ENCODE peak calls at places on chromosome 10, in seven cellular contexts. One of them, this sample, is unnamed.

GRCh38 chr10:30553625-30554442 is 75.7 kb downstream of the LYZL2 start:
- DNase-seq in AG04450: no peak
- DNase-seq in OCI-LY7: no peak
- DNase-seq in SK-N-SH: no peak
- DNase-seq in fibroblast of pulmonary artery: peak
- DNase-seq in AG09309: no peak
- DNase-seq in transverse colon: peak
- DNase-seq in this sample: no peak

GRCh38 chr10:9807848-9808247 is 1209.8 kb upstream of the CELF2 start:
- DNase-seq in AG04450: no peak
- DNase-seq in OCI-LY7: no peak
- DNase-seq in SK-N-SH: no peak
- DNase-seq in fibroblast of pulmonary artery: no peak
- DNase-seq in AG09309: no peak
- DNase-seq in transverse colon: no peak
- DNase-seq in this sample: no peak

GRCh38 chr10:22505923-22506685 is 160.8 kb downstream of the SPAG6 start:
- DNase-seq in AG04450: no peak
- DNase-seq in OCI-LY7: no peak
- DNase-seq in SK-N-SH: no peak
- DNase-seq in fibroblast of pulmonary artery: no peak
- DNase-seq in AG09309: peak
- DNase-seq in transverse colon: peak
- DNase-seq in this sample: no peak

GRCh38 chr10:23314835-23315239 is 29.8 kb downstream of the C10orf67 start:
- DNase-seq in AG04450: peak
- DNase-seq in OCI-LY7: peak
- DNase-seq in SK-N-SH: peak
- DNase-seq in fibroblast of pulmonary artery: peak
- DNase-seq in AG09309: peak
- DNase-seq in transverse colon: peak
- DNase-seq in this sample: no peak

GRCh38 chr10:86655596-86655995 is 1.2 kb downstream of the OPN4 start:
- DNase-seq in AG04450: no peak
- DNase-seq in OCI-LY7: no peak
- DNase-seq in SK-N-SH: peak
- DNase-seq in fibroblast of pulmonary artery: no peak
- DNase-seq in AG09309: no peak
- DNase-seq in transverse colon: peak
- DNase-seq in this sample: no peak

GRCh38 chr10:12638103-12638502 is 288.8 kb downstream of the CAMK1D start:
- DNase-seq in AG04450: peak
- DNase-seq in OCI-LY7: no peak
- DNase-seq in SK-N-SH: peak
- DNase-seq in fibroblast of pulmonary artery: no peak
- DNase-seq in AG09309: no peak
- DNase-seq in transverse colon: peak
- DNase-seq in this sample: no peak

GRCh38 chr10:124827474-124827873 is 25.9 kb downstream of the ABRAXAS2 start:
- DNase-seq in AG04450: no peak
- DNase-seq in OCI-LY7: peak
- DNase-seq in SK-N-SH: peak
- DNase-seq in fibroblast of pulmonary artery: peak
- DNase-seq in AG09309: peak
- DNase-seq in transverse colon: no peak
- DNase-seq in this sample: no peak

GRCh38 chr10:22690614-22691431 is 23.6 kb downstream of the PIP4K2A start:
- DNase-seq in AG04450: no peak
- DNase-seq in OCI-LY7: no peak
- DNase-seq in SK-N-SH: no peak
- DNase-seq in fibroblast of pulmonary artery: peak
- DNase-seq in AG09309: no peak
- DNase-seq in transverse colon: no peak
- DNase-seq in this sample: no peak

GRCh38 chr10:27360581-27361172 is 120.1 kb upstream of the ACBD5 start:
- DNase-seq in AG04450: peak
- DNase-seq in OCI-LY7: peak
- DNase-seq in SK-N-SH: peak
- DNase-seq in fibroblast of pulmonary artery: peak
- DNase-seq in AG09309: no peak
- DNase-seq in transverse colon: peak
- DNase-seq in this sample: peak

GRCh38 chr10:51147644-51148399 is 73.5 kb downstream of the PRKG1 start:
- DNase-seq in AG04450: no peak
- DNase-seq in OCI-LY7: no peak
- DNase-seq in SK-N-SH: no peak
- DNase-seq in fibroblast of pulmonary artery: no peak
- DNase-seq in AG09309: no peak
- DNase-seq in transverse colon: no peak
- DNase-seq in this sample: no peak

GRCh38 chr10:26441491-26442214 is 3.5 kb downstream of the APBB1IP start:
- DNase-seq in AG04450: no peak
- DNase-seq in OCI-LY7: peak
- DNase-seq in SK-N-SH: no peak
- DNase-seq in fibroblast of pulmonary artery: no peak
- DNase-seq in AG09309: peak
- DNase-seq in transverse colon: no peak
- DNase-seq in this sample: no peak

GRCh38 chr10:104809288-104810090 is 168.4 kb downstream of the SORCS3 start:
- DNase-seq in AG04450: no peak
- DNase-seq in OCI-LY7: no peak
- DNase-seq in SK-N-SH: no peak
- DNase-seq in fibroblast of pulmonary artery: no peak
- DNase-seq in AG09309: no peak
- DNase-seq in transverse colon: no peak
- DNase-seq in this sample: peak

GRCh38 chr10:58400609-58401008 is 15.4 kb downstream of the TFAM start:
- DNase-seq in AG04450: no peak
- DNase-seq in OCI-LY7: no peak
- DNase-seq in SK-N-SH: no peak
- DNase-seq in fibroblast of pulmonary artery: peak
- DNase-seq in AG09309: no peak
- DNase-seq in transverse colon: no peak
- DNase-seq in this sample: no peak

GRCh38 chr10:96413151-96413787 is 54.5 kb upstream of the OPALIN start:
- DNase-seq in AG04450: no peak
- DNase-seq in OCI-LY7: no peak
- DNase-seq in SK-N-SH: no peak
- DNase-seq in fibroblast of pulmonary artery: no peak
- DNase-seq in AG09309: no peak
- DNase-seq in transverse colon: no peak
- DNase-seq in this sample: no peak

GRCh38 chr10:14372616-14373015 is 41.9 kb upstream of the FRMD4A start:
- DNase-seq in AG04450: no peak
- DNase-seq in OCI-LY7: no peak
- DNase-seq in SK-N-SH: no peak
- DNase-seq in fibroblast of pulmonary artery: no peak
- DNase-seq in AG09309: no peak
- DNase-seq in transverse colon: no peak
- DNase-seq in this sample: no peak

GRCh38 chr10:57844387-57844998 is 423.2 kb downstream of the IPMK start:
- DNase-seq in AG04450: no peak
- DNase-seq in OCI-LY7: no peak
- DNase-seq in SK-N-SH: no peak
- DNase-seq in fibroblast of pulmonary artery: no peak
- DNase-seq in AG09309: no peak
- DNase-seq in transverse colon: no peak
- DNase-seq in this sample: no peak

GRCh38 chr10:124349231-124349992 is 69.3 kb downstream of the OAT start:
- DNase-seq in AG04450: no peak
- DNase-seq in OCI-LY7: no peak
- DNase-seq in SK-N-SH: no peak
- DNase-seq in fibroblast of pulmonary artery: no peak
- DNase-seq in AG09309: no peak
- DNase-seq in transverse colon: no peak
- DNase-seq in this sample: no peak

GRCh38 chr10:27664464-27664863 is 81.2 kb downstream of the MKX start:
- DNase-seq in AG04450: no peak
- DNase-seq in OCI-LY7: no peak
- DNase-seq in SK-N-SH: no peak
- DNase-seq in fibroblast of pulmonary artery: no peak
- DNase-seq in AG09309: no peak
- DNase-seq in transverse colon: no peak
- DNase-seq in this sample: no peak

GRCh38 chr10:79239275-79239779 is 107.9 kb upstream of the PPIF start:
- DNase-seq in AG04450: no peak
- DNase-seq in OCI-LY7: no peak
- DNase-seq in SK-N-SH: peak
- DNase-seq in fibroblast of pulmonary artery: no peak
- DNase-seq in AG09309: no peak
- DNase-seq in transverse colon: no peak
- DNase-seq in this sample: no peak
- H3K4me3 ChIP-seq in AG04450: no peak
- H3K4me3 ChIP-seq in OCI-LY7: no peak
- H3K4me3 ChIP-seq in SK-N-SH: no peak
- H3K4me3 ChIP-seq in fibroblast of pulmonary artery: no peak
- H3K4me3 ChIP-seq in AG09309: no peak
- H3K4me3 ChIP-seq in transverse colon: no peak
- H3K4me3 ChIP-seq in this sample: no peak

DNA sequence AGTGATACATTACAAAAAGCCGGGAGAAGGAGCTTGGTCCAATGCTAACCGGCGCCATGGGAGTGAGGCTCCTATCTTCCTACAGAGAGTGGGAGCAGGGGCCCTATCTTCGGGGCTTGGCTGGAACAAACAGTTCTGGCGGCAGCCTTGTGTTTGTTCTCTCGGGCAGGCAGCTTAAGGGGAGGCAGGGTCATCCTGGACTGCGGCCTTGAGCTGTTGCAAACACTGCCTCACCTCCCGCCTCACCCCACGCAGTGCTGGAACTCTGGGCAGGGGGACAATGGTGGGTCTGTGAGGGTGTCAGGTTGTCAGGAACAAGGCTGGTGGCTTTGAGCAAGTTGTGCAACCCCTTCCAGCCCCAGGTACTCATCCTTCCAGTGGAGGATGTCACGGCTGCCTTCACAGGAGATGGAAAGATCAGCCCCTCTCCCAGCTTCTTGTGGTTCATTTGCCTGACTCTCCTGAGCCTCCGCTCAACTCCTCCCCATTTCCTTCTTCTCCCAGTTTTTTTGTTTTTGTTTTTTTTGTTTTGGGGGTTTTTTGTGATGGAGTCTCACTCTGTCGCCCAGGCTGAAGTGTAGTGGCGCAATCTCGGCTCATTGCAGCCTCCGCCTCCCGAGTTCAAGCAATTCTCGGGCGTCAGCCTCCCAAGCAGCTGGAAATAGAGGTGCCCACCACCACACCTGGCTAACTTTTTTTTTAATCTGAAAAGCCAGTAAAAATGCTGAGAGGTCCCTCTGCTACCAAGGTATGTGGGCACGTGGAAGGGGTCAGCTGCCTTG is 57.4 kb downstream of the SPOCK2 start:
- DNase-seq in AG04450: no peak
- DNase-seq in OCI-LY7: no peak
- DNase-seq in SK-N-SH: no peak
- DNase-seq in fibroblast of pulmonary artery: peak
- DNase-seq in AG09309: no peak
- DNase-seq in transverse colon: peak
- DNase-seq in this sample: no peak
- H3K4me3 ChIP-seq in AG04450: no peak
- H3K4me3 ChIP-seq in OCI-LY7: no peak
- H3K4me3 ChIP-seq in SK-N-SH: no peak
- H3K4me3 ChIP-seq in fibroblast of pulmonary artery: no peak
- H3K4me3 ChIP-seq in AG09309: no peak
- H3K4me3 ChIP-seq in transverse colon: no peak
- H3K4me3 ChIP-seq in this sample: no peak

DNA sequence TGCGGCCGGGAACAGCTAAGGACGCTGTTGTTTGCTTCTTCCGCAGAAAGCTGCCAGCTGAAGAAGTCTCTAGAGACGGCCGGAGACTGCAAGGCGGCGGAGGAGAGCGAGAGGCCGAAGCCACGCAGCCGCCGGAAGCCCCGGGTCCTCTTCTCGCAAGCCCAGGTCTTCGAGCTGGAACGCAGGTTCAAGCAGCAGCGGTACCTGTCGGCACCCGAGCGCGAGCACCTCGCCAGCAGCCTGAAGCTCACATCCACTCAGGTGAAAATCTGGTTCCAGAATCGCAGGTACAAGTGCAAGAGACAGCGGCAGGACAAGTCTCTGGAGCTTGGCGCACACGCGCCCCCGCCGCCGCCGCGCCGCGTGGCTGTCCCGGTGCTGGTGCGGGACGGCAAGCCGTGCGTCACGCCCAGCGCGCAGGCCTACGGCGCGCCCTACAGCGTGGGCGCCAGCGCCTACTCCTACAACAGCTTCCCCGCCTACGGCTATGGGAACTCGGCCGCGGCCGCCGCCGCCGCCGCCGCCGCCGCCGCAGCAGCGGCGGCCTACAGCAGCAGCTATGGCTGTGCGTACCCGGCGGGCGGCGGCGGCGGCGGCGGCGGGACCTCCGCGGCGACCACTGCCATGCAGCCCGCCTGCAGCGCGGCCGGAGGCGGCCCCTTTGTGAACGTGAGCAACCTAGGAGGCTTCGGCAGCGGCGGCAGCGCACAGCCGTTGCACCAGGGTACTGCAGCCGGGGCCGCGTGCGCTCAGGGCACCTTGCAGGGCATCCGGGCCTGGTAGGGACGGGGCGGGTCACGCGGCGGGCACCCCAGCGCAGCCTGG is 2.4 kb downstream of the NKX2-3 start:
- DNase-seq in AG04450: no peak
- DNase-seq in OCI-LY7: no peak
- DNase-seq in SK-N-SH: peak
- DNase-seq in fibroblast of pulmonary artery: peak
- DNase-seq in AG09309: no peak
- DNase-seq in transverse colon: peak
- DNase-seq in this sample: peak
- H3K4me3 ChIP-seq in AG04450: no peak
- H3K4me3 ChIP-seq in OCI-LY7: no peak
- H3K4me3 ChIP-seq in SK-N-SH: no peak
- H3K4me3 ChIP-seq in fibroblast of pulmonary artery: no peak
- H3K4me3 ChIP-seq in AG09309: no peak
- H3K4me3 ChIP-seq in transverse colon: peak
- H3K4me3 ChIP-seq in this sample: peak

DNA sequence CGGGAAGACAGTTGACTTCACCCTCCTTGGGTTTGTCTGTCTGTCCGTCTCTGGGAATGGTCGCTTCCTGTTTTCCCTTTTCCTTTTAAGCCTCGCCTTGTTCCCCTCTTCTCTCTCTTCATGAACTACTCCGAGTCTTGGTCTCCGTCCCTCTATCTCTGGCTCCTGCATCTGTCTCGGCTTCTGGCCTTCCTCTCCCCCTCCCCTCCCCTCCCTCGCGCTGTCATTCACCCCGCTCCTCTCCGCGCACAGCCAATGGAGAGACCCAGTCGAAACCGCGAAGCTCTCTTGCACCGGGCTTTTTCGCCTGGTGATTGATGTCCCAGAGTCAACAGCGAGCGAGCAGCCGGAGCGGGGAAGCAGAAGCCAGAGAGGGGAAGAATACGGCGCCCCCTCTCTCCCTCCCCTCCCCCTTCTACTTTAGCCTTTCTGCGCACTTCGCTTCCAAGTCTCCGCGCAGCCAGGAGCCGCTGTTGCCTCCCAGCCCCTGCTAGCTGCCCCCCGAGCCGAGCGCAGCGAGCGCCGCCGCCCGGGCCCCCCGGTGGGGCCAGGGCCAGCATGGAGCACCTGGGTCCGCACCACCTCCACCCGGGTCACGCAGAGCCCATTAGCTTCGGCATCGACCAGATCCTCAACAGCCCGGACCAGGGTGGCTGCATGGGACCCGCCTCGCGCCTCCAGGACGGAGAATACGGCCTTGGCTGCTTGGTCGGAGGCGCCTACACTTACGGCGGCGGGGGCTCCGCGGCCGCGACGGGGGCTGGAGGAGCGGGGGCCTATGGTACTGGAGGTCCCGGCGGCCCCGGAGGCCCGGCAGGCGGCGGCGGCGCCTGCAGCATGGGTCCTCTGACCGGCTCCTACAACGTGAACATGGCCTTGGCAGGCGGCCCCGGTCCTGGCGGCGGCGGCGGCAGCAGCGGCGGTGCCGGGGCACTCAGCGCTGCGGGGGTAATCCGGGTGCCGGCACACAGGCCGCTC is at the start of gene TLX1:
- DNase-seq in AG04450: no peak
- DNase-seq in OCI-LY7: no peak
- DNase-seq in SK-N-SH: peak
- DNase-seq in fibroblast of pulmonary artery: no peak
- DNase-seq in AG09309: no peak
- DNase-seq in transverse colon: no peak
- DNase-seq in this sample: no peak
- H3K4me3 ChIP-seq in AG04450: no peak
- H3K4me3 ChIP-seq in OCI-LY7: no peak
- H3K4me3 ChIP-seq in SK-N-SH: peak
- H3K4me3 ChIP-seq in fibroblast of pulmonary artery: no peak
- H3K4me3 ChIP-seq in AG09309: no peak
- H3K4me3 ChIP-seq in transverse colon: peak
- H3K4me3 ChIP-seq in this sample: no peak

This sample was measured in GM06990.